ENCODE peak calls at places on chromosome 17, in ten cellular contexts. R, H, G, V, M, N, F, Z, X and P are unnamed samples.

GRCh38 chr17:42422958-42423712 is at the start of gene CAVIN1:
- DNase-seq in R (peak), H (no peak), G (peak), V (peak), M (peak), N (no peak), F (peak), Z (peak), X (peak), P (no peak)

GRCh38 chr17:61689610-61690180 is 98.7 kb upstream of the NACA2 start:
- DNase-seq in R (no peak), H (no peak), G (no peak), V (peak), M (no peak), N (no peak), F (no peak), Z (no peak), X (no peak), P (no peak)

GRCh38 chr17:66764559-66764958 is 70.4 kb upstream of the CACNG5 start:
- DNase-seq in R (peak), H (no peak), G (no peak), V (no peak), M (no peak), N (no peak), F (no peak), Z (no peak), X (peak), P (no peak)

GRCh38 chr17:54898576-54898975 is 2.1 kb upstream of the TOM1L1 start:
- DNase-seq in R (no peak), H (no peak), G (no peak), V (no peak), M (no peak), N (no peak), F (no peak), Z (no peak), X (no peak), P (no peak)

GRCh38 chr17:700504-701094 is 14.0 kb downstream of the VPS53 start:
- DNase-seq in R (no peak), H (no peak), G (no peak), V (peak), M (no peak), N (no peak), F (no peak), Z (peak), X (no peak), P (no peak)

GRCh38 chr17:40242774-40243173 is 23.7 kb downstream of the WIPF2 start:
- DNase-seq in R (no peak), H (no peak), G (peak), V (peak), M (no peak), N (no peak), F (no peak), Z (no peak), X (no peak), P (no peak)

GRCh38 chr17:55648086-55648485 is 74.6 kb downstream of the TMEM100 start:
- DNase-seq in R (no peak), H (no peak), G (no peak), V (no peak), M (no peak), N (no peak), F (no peak), Z (no peak), X (no peak), P (no peak)

GRCh38 chr17:66354981-66355380 is 52.6 kb downstream of the PRKCA start:
- DNase-seq in R (no peak), H (no peak), G (peak), V (peak), M (no peak), N (no peak), F (no peak), Z (no peak), X (no peak), P (no peak)

GRCh38 chr17:62708587-62708986 is 81.1 kb downstream of the MRC2 start:
- DNase-seq in R (no peak), H (no peak), G (no peak), V (no peak), M (no peak), N (no peak), F (peak), Z (no peak), X (peak), P (no peak)